ENCODE peak calls at places on chromosomes 13 and 19, in five cellular contexts. One of them, this sample, is unnamed.

GRCh38 chr13:26919311-26919710 is 158.7 kb upstream of the GPR12 start:
- DNase-seq in tibial nerve: no peak
- DNase-seq in lower leg skin: no peak
- DNase-seq in endothelial cell of umbilical vein: no peak
- DNase-seq in transverse colon: no peak
- DNase-seq in this sample: no peak

GRCh38 chr13:34179481-34179880 is 361.5 kb downstream of the RFC3 start:
- DNase-seq in tibial nerve: no peak
- DNase-seq in lower leg skin: no peak
- DNase-seq in endothelial cell of umbilical vein: no peak
- DNase-seq in transverse colon: no peak
- DNase-seq in this sample: no peak

GRCh38 chr13:112643759-112644459 is 45.9 kb upstream of the ATP11A start:
- DNase-seq in tibial nerve: no peak
- DNase-seq in lower leg skin: no peak
- DNase-seq in endothelial cell of umbilical vein: no peak
- DNase-seq in transverse colon: no peak
- DNase-seq in this sample: no peak

GRCh38 chr19:57056972-57057371 is 62.8 kb upstream of the USP29 start:
- DNase-seq in tibial nerve: no peak
- DNase-seq in lower leg skin: no peak
- DNase-seq in endothelial cell of umbilical vein: no peak
- DNase-seq in transverse colon: peak
- DNase-seq in this sample: no peak

GRCh38 chr13:39100996-39101751 is 62.9 kb downstream of the NHLRC3 start:
- DNase-seq in tibial nerve: no peak
- DNase-seq in lower leg skin: no peak
- DNase-seq in endothelial cell of umbilical vein: no peak
- DNase-seq in transverse colon: no peak
- DNase-seq in this sample: no peak

GRCh38 chr13:19862511-19863313 is 737 bp downstream of the ZMYM5 start:
- DNase-seq in tibial nerve: peak
- DNase-seq in lower leg skin: peak
- DNase-seq in endothelial cell of umbilical vein: peak
- DNase-seq in transverse colon: peak
- DNase-seq in this sample: peak

GRCh38 chr19:48405850-48406249 is 12.4 kb downstream of the GRIN2D start:
- DNase-seq in tibial nerve: no peak
- DNase-seq in lower leg skin: no peak
- DNase-seq in endothelial cell of umbilical vein: no peak
- DNase-seq in transverse colon: no peak
- DNase-seq in this sample: no peak

GRCh38 chr13:52707375-52707774 is 32.2 kb downstream of the CNMD start:
- DNase-seq in tibial nerve: no peak
- DNase-seq in lower leg skin: no peak
- DNase-seq in endothelial cell of umbilical vein: no peak
- DNase-seq in transverse colon: no peak
- DNase-seq in this sample: no peak

GRCh38 chr13:103537616-103538015 is 471.4 kb upstream of the SLC10A2 start:
- DNase-seq in tibial nerve: no peak
- DNase-seq in lower leg skin: no peak
- DNase-seq in endothelial cell of umbilical vein: no peak
- DNase-seq in transverse colon: no peak
- DNase-seq in this sample: no peak

DNA sequence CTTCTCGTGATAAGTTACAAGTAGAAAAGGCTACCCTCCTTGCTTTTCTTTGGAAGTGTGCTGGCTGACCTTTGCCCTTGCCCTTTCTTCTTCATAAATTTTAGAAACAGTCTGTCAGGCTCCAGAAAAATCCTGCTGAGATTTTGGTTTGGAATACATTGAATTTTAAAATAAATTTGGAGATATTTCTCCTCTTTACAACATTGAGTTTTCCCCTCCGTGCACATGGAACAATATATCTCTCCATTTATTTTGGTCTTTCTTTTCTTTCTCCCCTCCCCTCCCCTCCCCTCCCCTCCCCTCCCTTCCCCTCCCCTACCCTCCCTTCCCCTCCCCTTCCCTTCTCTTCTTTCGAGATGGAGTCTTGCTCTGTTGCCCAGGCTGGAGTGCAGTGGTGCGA is 8.6 kb downstream of the KLK4 start:
- DNase-seq in tibial nerve: no peak
- DNase-seq in lower leg skin: no peak
- DNase-seq in endothelial cell of umbilical vein: no peak
- DNase-seq in transverse colon: no peak
- DNase-seq in this sample: no peak
- TF ChIP-seq POLR2A in tibial nerve: no peak
- TF ChIP-seq POLR2A in lower leg skin: no peak
- TF ChIP-seq POLR2A in endothelial cell of umbilical vein: no peak
- TF ChIP-seq POLR2A in transverse colon: no peak
- TF ChIP-seq POLR2A in this sample: no peak

GRCh38 chr13:45119990-45120864 is at the start of gene GTF2F2:
- DNase-seq in tibial nerve: peak
- DNase-seq in lower leg skin: peak
- DNase-seq in endothelial cell of umbilical vein: peak
- DNase-seq in transverse colon: peak
- DNase-seq in this sample: peak
- TF ChIP-seq POLR2A in tibial nerve: no peak
- TF ChIP-seq POLR2A in lower leg skin: no peak
- TF ChIP-seq POLR2A in endothelial cell of umbilical vein: peak
- TF ChIP-seq POLR2A in transverse colon: peak
- TF ChIP-seq POLR2A in this sample: peak

GRCh38 chr19:8221161-8221560 is 12.0 kb downstream of the CERS4 start:
- DNase-seq in tibial nerve: no peak
- DNase-seq in lower leg skin: no peak
- DNase-seq in endothelial cell of umbilical vein: no peak
- DNase-seq in transverse colon: no peak
- DNase-seq in this sample: no peak
- TF ChIP-seq POLR2A in tibial nerve: no peak
- TF ChIP-seq POLR2A in lower leg skin: no peak
- TF ChIP-seq POLR2A in endothelial cell of umbilical vein: no peak
- TF ChIP-seq POLR2A in transverse colon: no peak
- TF ChIP-seq POLR2A in this sample: no peak

DNA sequence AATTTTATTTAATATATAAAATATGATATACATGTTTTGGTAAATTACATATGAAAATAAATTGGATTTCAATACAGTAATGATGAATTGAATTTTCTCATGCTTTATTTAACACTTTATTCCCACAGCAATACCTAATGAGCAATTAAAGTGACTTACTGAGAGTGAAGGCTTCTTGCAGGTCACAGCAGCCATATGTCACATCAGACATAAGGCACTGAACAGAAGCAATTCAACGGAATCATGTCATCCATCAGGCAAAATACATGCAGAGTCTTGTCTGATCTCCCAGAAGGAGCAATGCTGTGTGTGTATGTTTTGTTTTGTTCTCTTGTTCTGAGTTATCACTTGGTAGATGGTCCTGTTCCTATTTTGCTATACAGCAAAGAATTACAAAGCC is 6.5 kb upstream of the GTF2F2 start:
- DNase-seq in tibial nerve: no peak
- DNase-seq in lower leg skin: no peak
- DNase-seq in endothelial cell of umbilical vein: no peak
- DNase-seq in transverse colon: no peak
- DNase-seq in this sample: no peak
- TF ChIP-seq POLR2A in tibial nerve: no peak
- TF ChIP-seq POLR2A in lower leg skin: no peak
- TF ChIP-seq POLR2A in endothelial cell of umbilical vein: no peak
- TF ChIP-seq POLR2A in transverse colon: no peak
- TF ChIP-seq POLR2A in this sample: no peak

DNA sequence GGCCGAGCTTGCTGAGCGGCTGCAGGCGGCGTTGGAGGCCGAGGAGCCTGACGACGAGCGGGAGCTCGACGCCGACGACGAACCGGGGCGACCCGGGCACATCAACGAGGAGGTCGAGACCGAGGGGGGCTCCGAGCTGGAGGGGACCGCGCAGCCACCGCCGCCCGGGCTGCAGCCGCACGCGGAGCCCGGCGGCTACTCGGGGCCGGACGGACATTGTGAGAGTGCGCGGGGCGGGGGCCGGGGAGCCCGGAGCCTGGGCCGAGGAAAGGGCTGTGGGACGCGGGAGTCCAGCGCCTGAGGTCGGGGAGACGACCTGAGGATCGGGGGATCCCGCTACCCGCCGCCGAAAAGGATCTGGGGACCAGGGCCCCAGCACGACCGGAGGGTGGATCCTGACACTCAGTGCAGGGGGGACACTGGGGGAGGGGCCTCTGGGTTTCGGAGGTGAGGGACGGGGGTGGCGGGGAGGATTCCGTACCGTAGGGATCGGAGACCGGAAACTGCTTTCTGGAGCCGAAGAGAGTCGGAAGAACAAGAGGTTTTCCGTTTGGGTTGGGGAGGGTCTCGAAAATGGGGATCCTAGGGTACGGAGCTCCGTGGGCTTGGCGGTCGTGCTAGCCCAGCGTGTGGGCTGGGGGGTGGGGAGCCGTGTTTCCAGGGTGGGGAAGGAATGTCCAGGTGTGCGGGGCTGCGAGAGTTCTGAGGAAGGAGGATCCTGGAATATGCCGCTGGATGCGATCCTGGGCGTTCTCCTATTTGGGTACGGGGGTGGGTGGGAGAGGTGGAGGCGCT is 606 bp downstream of the HNRNPUL1 start:
- DNase-seq in tibial nerve: peak
- DNase-seq in lower leg skin: peak
- DNase-seq in endothelial cell of umbilical vein: peak
- DNase-seq in transverse colon: peak
- DNase-seq in this sample: peak
- TF ChIP-seq POLR2A in tibial nerve: no peak
- TF ChIP-seq POLR2A in lower leg skin: no peak
- TF ChIP-seq POLR2A in endothelial cell of umbilical vein: no peak
- TF ChIP-seq POLR2A in transverse colon: no peak
- TF ChIP-seq POLR2A in this sample: no peak

GRCh38 chr19:1154731-1155351 is 19.2 kb downstream of the SBNO2 start:
- DNase-seq in tibial nerve: peak
- DNase-seq in lower leg skin: peak
- DNase-seq in endothelial cell of umbilical vein: peak
- DNase-seq in transverse colon: peak
- DNase-seq in this sample: no peak
- TF ChIP-seq POLR2A in tibial nerve: peak
- TF ChIP-seq POLR2A in lower leg skin: no peak
- TF ChIP-seq POLR2A in endothelial cell of umbilical vein: no peak
- TF ChIP-seq POLR2A in transverse colon: no peak
- TF ChIP-seq POLR2A in this sample: no peak

DNA sequence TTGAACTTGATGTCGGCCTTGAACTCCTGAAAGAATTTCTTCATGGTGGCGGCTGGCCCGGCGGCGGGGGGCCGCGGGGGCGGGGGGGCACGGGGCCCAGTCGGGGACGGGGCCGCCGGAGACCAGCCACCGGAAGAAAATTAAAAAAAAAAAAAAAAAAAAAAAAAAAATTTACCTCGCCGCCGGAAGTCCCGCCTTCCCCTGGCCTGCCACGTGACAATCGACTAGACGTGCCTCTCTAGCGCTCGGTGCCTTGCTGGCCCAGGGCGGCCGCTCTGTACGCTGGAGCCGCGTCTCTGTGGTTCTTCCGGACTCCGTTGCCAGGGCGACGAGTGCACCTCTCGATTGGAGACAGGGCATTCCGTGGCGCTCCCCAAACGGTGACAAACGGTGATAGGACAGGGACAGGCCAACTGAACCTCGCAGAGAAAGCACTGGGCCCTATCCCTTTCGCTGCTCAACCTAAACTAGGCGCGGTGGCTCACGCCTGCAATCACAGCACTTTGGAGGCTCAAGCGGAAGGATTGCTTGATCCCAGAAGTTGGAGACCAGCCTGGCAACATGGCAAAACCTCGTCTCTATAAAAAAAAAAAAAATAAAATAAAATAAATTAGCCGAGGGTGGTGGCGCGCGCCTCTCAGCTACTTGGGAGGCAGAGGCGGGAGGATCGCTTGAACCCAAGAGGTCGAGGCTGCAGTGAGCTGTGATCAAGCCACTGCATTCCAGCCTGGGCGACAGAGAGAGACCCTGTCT is at the start of gene UBXN6:
- DNase-seq in tibial nerve: peak
- DNase-seq in lower leg skin: peak
- DNase-seq in endothelial cell of umbilical vein: peak
- DNase-seq in transverse colon: peak
- DNase-seq in this sample: peak
- TF ChIP-seq POLR2A in tibial nerve: no peak
- TF ChIP-seq POLR2A in lower leg skin: no peak
- TF ChIP-seq POLR2A in endothelial cell of umbilical vein: peak
- TF ChIP-seq POLR2A in transverse colon: peak
- TF ChIP-seq POLR2A in this sample: peak

GRCh38 chr19:46718157-46718933 is 1.4 kb upstream of the PRKD2 start:
- DNase-seq in tibial nerve: no peak
- DNase-seq in lower leg skin: no peak
- DNase-seq in endothelial cell of umbilical vein: no peak
- DNase-seq in transverse colon: peak
- DNase-seq in this sample: no peak
- TF ChIP-seq POLR2A in tibial nerve: no peak
- TF ChIP-seq POLR2A in lower leg skin: no peak
- TF ChIP-seq POLR2A in endothelial cell of umbilical vein: peak
- TF ChIP-seq POLR2A in transverse colon: no peak
- TF ChIP-seq POLR2A in this sample: no peak

GRCh38 chr19:58097349-58097748 is 682 bp downstream of the ZSCAN18 start:
- DNase-seq in tibial nerve: no peak
- DNase-seq in lower leg skin: no peak
- DNase-seq in endothelial cell of umbilical vein: no peak
- DNase-seq in transverse colon: no peak
- DNase-seq in this sample: no peak
- TF ChIP-seq POLR2A in tibial nerve: no peak
- TF ChIP-seq POLR2A in lower leg skin: no peak
- TF ChIP-seq POLR2A in endothelial cell of umbilical vein: no peak
- TF ChIP-seq POLR2A in transverse colon: no peak
- TF ChIP-seq POLR2A in this sample: no peak

This sample was measured in erythroblast.